ENCODE peak calls at places on chromosomes 13 and 19, in six cellular contexts. S is ovary, A is fibroblast of lung, Z is heart right ventricle, N is RWPE1, F is LHCN-M2. P is an unnamed sample.

GRCh38 chr19:28539759-28540158 is 673.2 kb downstream of the UQCRFS1 start:
- DNase-seq in S (no peak), Z (no peak), A (no peak), N (no peak), F (no peak), P (no peak)

GRCh38 chr13:79591493-79591892 is 110.5 kb downstream of the NDFIP2 start:
- DNase-seq in A (no peak), F (no peak), S (no peak), N (no peak), Z (no peak), P (no peak)

GRCh38 chr19:41441321-41441945 is 1.5 kb upstream of the ERICH4 start:
- DNase-seq in N (no peak), Z (no peak), F (no peak), S (peak), A (no peak), P (no peak)

GRCh38 chr13:47433461-47434005 is 536.7 kb upstream of the HTR2A start:
- DNase-seq in A (peak), S (no peak), N (no peak), Z (no peak), F (peak), P (no peak)

GRCh38 chr19:38852231-38853044 is 2.7 kb upstream of the HNRNPL start:
- DNase-seq in Z (peak), S (peak), A (peak), F (peak), N (peak), P (peak)

GRCh38 chr13:76398426-76398825 is 487.8 kb downstream of the KCTD12 start:
- DNase-seq in A (peak), F (peak), Z (no peak), N (no peak), S (no peak), P (no peak)

GRCh38 chr13:36344173-36344572 is 2.0 kb downstream of the SPART start:
- DNase-seq in F (peak), N (peak), A (peak), Z (no peak), S (no peak), P (no peak)

GRCh38 chr13:111216166-111216960 is 101.3 kb downstream of the ARHGEF7 start:
- DNase-seq in A (peak), S (peak), N (peak), Z (peak), F (peak), P (peak)

GRCh38 chr13:34003712-34004111 is 185.8 kb downstream of the RFC3 start:
- DNase-seq in A (no peak), S (no peak), F (no peak), Z (no peak), N (no peak), P (no peak)

GRCh38 chr13:101640797-101641400 is 188.4 kb downstream of the ITGBL1 start:
- DNase-seq in Z (no peak), S (no peak), A (peak), F (peak), N (peak), P (peak)

GRCh38 chr13:93951153-93951552 is 528.3 kb downstream of the DCT start:
- DNase-seq in S (no peak), F (peak), Z (no peak), A (peak), N (no peak), P (no peak)

GRCh38 chr13:91986771-91987515 is 588.5 kb downstream of the GPC5 start:
- DNase-seq in F (no peak), A (no peak), Z (no peak), N (no peak), S (no peak), P (no peak)

GRCh38 chr13:39415403-39415802 is 187.6 kb downstream of the LHFPL6 start:
- DNase-seq in A (peak), F (peak), N (peak), S (peak), Z (peak), P (no peak)

GRCh38 chr19:49981603-49982593 is 20.9 kb upstream of the SIGLEC11 start:
- DNase-seq in S (no peak), N (no peak), A (no peak), F (no peak), Z (no peak), P (no peak)

GRCh38 chr19:31478241-31478640 is 129.0 kb upstream of the TSHZ3 start:
- DNase-seq in A (no peak), N (no peak), S (no peak), F (no peak), Z (no peak), P (no peak)

GRCh38 chr13:29619995-29620394 is 24.5 kb upstream of the SLC7A1 start:
- DNase-seq in N (peak), F (peak), S (no peak), A (no peak), Z (no peak), P (no peak)

GRCh38 chr13:59901191-59901590 is 262.5 kb downstream of the DIAPH3 start:
- DNase-seq in N (no peak), F (no peak), Z (no peak), S (no peak), A (no peak), P (no peak)

GRCh38 chr19:3145909-3146676 is 10.3 kb downstream of the GNA15 start:
- DNase-seq in Z (peak), A (no peak), N (no peak), S (no peak), F (no peak), P (no peak)

GRCh38 chr13:44837250-44837649 is 152.0 kb downstream of the NUFIP1 start:
- DNase-seq in S (no peak), F (peak), Z (no peak), N (no peak), A (peak), P (no peak)

GRCh38 chr19:16714702-16715294 is 4.8 kb upstream of the NWD1 start:
- DNase-seq in F (peak), S (peak), A (peak), Z (peak), N (peak), P (peak)

GRCh38 chr19:39671739-39672363 is 16.1 kb downstream of the LGALS16 start:
- DNase-seq in F (peak), A (peak), S (no peak), Z (peak), N (peak), P (peak)

GRCh38 chr19:54137913-54138776 is 583 bp downstream of the CNOT3 start:
- DNase-seq in Z (no peak), A (no peak), F (no peak), N (no peak), S (peak), P (peak)